ENCODE peak calls at places on chromosomes 4 and X, in ten cellular contexts. B is heart left ventricle; U is SK-N-SH; T is right lobe of liver; Q is upper lobe of right lung; X is CD8-positive, alpha-beta T cell; I is transverse colon; S is A673; C is body of pancreas; F is HCT116. N is an unnamed sample. For H3K27me3, the result is how much of the 10 kb centered on the place peaks cover.

GRCh38 chr4:24476209-24476781 is 108.1 kb downstream of the DHX15 start:
- DNase-seq in C (no peak), U (peak), I (no peak), T (no peak), B (no peak), F (no peak), S (peak), Q (no peak), X (no peak), N (no peak)

GRCh38 chrX:13380230-13380629 is 60.4 kb upstream of the ATXN3L start:
- DNase-seq in I (no peak), U (no peak), S (no peak), B (no peak), C (no peak), X (no peak), T (no peak), F (no peak), Q (no peak), N (no peak)

GRCh38 chr4:152281822-152282221 is 254.1 kb downstream of the FBXW7 start:
- DNase-seq in B (no peak), T (no peak), Q (no peak), F (no peak), I (no peak), S (no peak), X (no peak), U (no peak), C (no peak), N (no peak)

GRCh38 chrX:110089656-110090404 is 86.9 kb downstream of the TMEM164 start:
- DNase-seq in F (no peak), X (no peak), S (no peak), B (no peak), T (no peak), U (no peak), C (peak), Q (no peak), I (no peak), N (no peak)

GRCh38 chr4:39812500-39812899 is 114.6 kb downstream of the UBE2K start:
- DNase-seq in Q (peak), B (no peak), T (no peak), U (no peak), I (no peak), S (no peak), F (no peak), C (no peak), X (no peak), N (no peak)

GRCh38 chr4:187422655-187423054 is 572.9 kb upstream of the ZFP42 start:
- DNase-seq in I (no peak), F (no peak), S (no peak), T (no peak), B (no peak), X (no peak), Q (no peak), U (no peak), C (no peak), N (no peak)

GRCh38 chr4:76898949-76899640 is 1.2 kb upstream of the SOWAHB start:
- DNase-seq in B (no peak), Q (no peak), C (no peak), X (no peak), I (no peak), U (no peak), T (no peak), S (no peak), F (no peak), N (no peak)

GRCh38 chrX:43961699-43962098 is 11.5 kb downstream of the NDP start:
- DNase-seq in F (no peak), T (no peak), Q (no peak), C (no peak), X (no peak), U (no peak), I (no peak), B (no peak), S (peak), N (no peak)

GRCh38 chr4:74311696-74312313 is 3.5 kb downstream of the EPGN start:
- DNase-seq in U (peak), S (peak), Q (no peak), F (peak), C (peak), X (no peak), I (no peak), B (no peak), T (no peak), N (no peak)

GRCh38 chrX:119516157-119516702 is 48.0 kb downstream of the SLC25A5 start:
- DNase-seq in T (no peak), F (peak), I (peak), X (peak), U (peak), S (peak), Q (no peak), B (peak), C (peak), N (no peak)

GRCh38 chr4:2812985-2813384 is 20.1 kb downstream of the SH3BP2 start:
- DNase-seq in B (no peak), U (no peak), X (no peak), T (no peak), I (no peak), F (no peak), S (no peak), Q (no peak), C (no peak), N (no peak)

GRCh38 chr4:118076958-118077766 is 42.9 kb downstream of the NDST3 start:
- DNase-seq in I (peak), F (peak), U (peak), B (no peak), X (no peak), S (peak), Q (no peak), C (no peak), T (peak), N (no peak)
- TF ChIP-seq CTCF in I (no peak), F (peak), U (peak), B (peak), X (no peak), S (peak), Q (peak), C (no peak), T (peak), N (no peak)

DNA sequence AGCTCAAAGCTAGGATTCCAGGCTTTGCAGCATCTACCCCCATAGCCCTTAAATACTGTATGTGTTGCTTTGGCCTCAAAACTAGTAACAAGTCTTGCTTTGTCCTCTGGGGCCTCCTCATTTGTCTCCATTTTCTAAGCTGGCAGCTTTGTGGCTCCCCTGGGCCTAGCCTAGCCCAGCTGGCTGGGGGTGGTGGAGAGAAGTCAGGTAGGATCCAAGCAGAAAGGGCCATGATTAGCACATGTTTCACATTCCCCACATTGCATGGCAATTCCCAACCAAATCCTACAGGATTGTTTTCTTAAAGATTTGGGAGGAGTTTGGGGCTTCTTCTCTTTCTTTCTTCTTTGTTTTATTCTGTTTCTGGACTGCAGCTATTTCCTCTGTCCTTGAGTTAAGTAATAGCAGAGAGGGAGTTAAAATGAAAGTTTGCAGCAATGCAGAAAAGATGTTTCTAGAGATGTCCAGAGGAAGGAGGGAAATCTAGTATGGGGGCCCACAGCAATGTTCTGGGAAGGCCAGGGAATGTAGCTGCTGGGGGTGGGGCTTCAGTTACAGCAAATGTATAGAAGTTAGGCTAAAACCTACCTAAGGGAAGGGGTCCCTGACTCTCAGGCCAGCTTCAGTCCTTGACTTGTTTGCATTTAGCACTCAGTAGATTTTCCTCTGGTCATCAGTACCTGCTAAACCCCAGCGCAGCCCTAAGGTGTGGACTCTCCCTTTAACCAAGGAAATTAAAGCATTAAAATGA is 92.0 kb downstream of the SHROOM4 start:
- DNase-seq in T (no peak), S (peak), F (no peak), X (no peak), C (no peak), U (no peak), Q (no peak), B (no peak), I (no peak), N (no peak)
- H3K27me3 ChIP-seq in T (under half), S (under half), F (under half), X (under half), C (under half), U (under half), Q (under half), B (under half), I (under half), N (under half)

GRCh38 chrX:150365953-150366911 is 3.1 kb downstream of the MAMLD1 start:
- DNase-seq in X (no peak), U (no peak), S (peak), F (no peak), C (peak), T (peak), B (peak), Q (peak), I (peak), N (peak)

GRCh38 chrX:150363561-150364346 is 637 bp downstream of the MAMLD1 start:
- DNase-seq in U (peak), B (peak), I (peak), S (peak), X (no peak), C (peak), F (no peak), Q (peak), T (peak), N (peak)

GRCh38 chrX:150366951-150367545 is 3.9 kb downstream of the MAMLD1 start:
- DNase-seq in I (no peak), Q (no peak), F (no peak), U (no peak), X (no peak), T (no peak), S (peak), C (no peak), B (no peak), N (no peak)

GRCh38 chrX:150364347-150365050 is 1.4 kb downstream of the MAMLD1 start:
- DNase-seq in C (peak), U (peak), Q (peak), X (no peak), F (no peak), B (peak), T (peak), S (peak), I (peak), N (peak)

DNA sequence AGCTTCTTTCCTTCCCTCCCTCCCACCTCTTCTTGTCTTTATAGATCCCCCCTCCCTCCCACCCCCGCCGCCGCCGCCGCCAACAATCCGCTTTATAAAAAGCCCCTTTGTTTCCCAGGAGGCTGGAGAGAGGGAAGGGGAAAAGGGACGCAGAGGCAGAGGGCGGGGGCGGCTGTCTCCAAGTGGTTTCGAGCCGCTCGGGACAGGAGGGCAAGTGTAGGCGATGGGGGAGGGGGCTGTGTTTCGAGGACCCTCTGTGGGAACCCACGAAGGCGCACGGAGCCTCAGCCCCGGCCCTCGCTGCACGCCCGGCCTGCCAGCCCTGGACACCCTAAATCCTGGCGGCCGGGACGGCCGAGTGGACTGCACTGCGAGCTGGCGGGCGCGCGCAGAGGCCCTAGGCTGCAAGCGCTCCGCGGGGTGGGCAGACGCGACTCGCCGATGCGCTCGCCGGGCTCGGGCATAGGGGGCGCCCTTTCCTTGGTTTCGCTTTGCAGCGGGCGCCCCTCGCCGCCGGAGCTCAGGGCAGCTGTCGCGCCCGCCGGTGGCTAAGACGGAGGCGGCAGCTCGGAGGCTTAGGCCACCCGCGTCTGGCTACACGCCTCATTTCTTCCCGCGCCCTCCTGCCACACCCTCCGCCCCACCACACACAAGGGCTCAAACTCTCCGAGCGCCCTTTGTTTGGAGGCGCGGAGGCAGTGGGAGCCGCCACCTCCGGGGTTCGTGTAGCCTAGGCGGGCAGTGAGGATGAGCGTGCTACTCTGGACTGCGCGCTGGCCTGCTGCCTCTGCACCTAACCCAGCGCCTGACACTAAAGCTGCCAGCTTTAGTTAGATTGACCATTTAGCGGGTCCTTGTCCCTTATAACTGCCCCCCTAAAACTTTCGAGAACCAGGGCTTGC is 2.2 kb downstream of the MAMLD1 start:
- DNase-seq in U (peak), I (peak), B (peak), S (peak), X (peak), Q (peak), C (peak), F (peak), T (peak), N (peak)
- TF ChIP-seq CTCF in U (peak), I (peak), B (peak), S (peak), X (peak), Q (peak), C (peak), F (peak), T (peak), N (peak)

DNA sequence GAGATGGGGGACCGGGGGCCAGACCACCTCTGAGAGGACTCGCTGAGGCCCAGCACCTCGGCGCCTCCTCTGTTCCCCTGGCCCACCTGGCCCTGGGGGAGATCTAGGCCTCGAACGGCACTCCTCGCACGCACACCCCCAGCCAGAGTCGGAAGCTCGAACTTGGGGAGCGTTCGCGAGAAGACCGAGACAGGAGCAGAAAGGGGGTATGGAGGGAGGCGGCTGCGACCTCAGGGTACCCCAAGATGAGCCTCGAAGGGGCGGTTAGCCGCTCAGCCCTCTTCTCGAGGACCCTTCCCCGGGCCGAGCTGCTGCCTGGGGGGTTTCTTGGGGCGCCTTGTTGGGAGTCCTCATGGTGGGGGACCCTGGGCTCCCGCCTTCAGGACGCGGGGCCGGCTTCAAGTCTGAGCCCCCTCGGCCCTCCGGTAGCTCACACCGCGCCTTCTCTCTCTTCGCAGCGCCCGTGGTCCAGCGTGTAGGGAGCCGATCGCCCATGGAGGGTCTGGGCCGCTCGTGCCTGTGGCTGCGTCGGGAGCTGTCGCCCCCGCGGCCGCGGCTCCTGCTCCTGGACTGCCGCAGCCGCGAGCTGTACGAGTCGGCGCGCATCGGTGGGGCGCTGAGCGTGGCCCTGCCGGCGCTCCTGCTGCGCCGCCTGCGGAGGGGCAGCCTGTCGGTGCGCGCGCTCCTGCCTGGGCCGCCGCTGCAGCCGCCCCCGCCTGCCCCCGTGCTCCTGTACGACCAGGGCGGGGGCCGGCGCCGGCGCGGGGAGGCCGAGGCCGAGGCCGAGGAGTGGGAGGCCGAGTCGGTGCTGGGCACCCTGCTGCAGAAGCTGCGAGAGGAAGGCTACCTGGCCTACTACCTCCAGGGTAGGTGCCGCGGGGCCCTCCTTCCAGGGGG is 706 bp downstream of the DUSP9 start:
- DNase-seq in U (peak), B (peak), C (no peak), Q (no peak), X (no peak), T (peak), S (no peak), I (no peak), F (no peak), N (peak)
- H3K27me3 ChIP-seq in U (under half), B (under half), C (under half), Q (under half), X (under half), T (under half), S (under half), I (half or more), F (under half), N (half or more)

DNA sequence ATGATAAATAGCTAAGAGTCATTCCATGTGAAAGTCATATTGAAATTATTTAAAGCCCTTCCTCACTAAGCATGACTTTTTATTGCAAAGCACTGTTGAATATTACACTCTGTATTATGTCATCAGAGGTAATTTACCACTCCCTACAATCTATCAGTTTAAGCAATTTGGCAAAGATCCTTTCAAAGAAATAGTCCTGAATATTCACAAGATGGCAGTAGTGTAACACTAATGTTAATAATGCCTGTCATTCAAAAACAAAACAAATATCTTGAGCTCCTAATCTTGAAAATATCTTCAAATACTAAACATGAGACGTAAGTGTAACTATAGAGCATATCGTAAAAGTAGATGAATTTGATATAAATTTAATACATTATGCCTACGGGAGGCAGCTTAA is 208.6 kb upstream of the TECRL start:
- DNase-seq in S (peak), F (no peak), U (no peak), Q (no peak), T (no peak), B (no peak), X (no peak), C (no peak), I (no peak), N (no peak)
- TF ChIP-seq CTCF in S (peak), F (no peak), U (peak), Q (no peak), T (no peak), B (no peak), X (no peak), C (no peak), I (no peak), N (no peak)

DNA sequence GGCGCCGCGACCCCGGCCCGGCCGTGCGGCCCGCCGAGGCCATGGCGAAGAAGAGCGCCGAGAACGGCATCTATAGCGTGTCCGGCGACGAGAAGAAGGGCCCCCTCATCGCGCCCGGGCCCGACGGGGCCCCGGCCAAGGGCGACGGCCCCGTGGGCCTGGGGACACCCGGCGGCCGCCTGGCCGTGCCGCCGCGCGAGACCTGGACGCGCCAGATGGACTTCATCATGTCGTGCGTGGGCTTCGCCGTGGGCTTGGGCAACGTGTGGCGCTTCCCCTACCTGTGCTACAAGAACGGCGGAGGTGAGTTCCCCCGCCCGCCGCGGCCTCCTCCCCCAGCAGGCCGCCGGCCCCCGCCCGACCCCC is 791 bp downstream of the SLC6A8 start:
- DNase-seq in F (no peak), Q (no peak), B (no peak), S (no peak), C (no peak), U (no peak), T (no peak), I (no peak), X (no peak), N (no peak)
- H3K27me3 ChIP-seq in F (under half), Q (under half), B (under half), S (under half), C (under half), U (under half), T (under half), I (under half), X (under half), N (under half)

GRCh38 chr4:4860803-4861591 is 1.5 kb downstream of the MSX1 start:
- DNase-seq in S (no peak), I (no peak), Q (no peak), X (no peak), F (no peak), B (peak), T (no peak), U (peak), C (no peak), N (no peak)
- TF ChIP-seq CTCF in S (no peak), I (no peak), Q (no peak), X (no peak), F (no peak), B (no peak), T (no peak), U (no peak), C (no peak), N (no peak)

DNA sequence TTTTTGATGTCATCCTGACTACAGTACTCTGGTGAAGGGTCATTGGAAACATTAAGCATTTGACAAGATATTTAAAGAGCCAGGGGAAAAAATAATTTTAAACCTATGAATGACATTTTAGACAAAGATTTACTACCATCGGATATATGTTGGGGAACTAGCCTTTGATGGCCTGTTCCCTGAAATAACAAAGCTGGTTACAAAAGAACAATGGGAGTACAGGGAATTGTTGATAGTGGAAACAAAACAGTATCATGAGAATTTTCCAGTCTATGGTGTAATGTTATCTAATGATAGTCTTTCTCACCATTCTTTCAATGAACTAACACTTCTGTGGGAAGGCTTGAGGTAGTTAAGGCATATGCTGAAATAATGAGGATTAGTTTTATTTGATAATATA is 125.9 kb upstream of the KLHL4 start:
- DNase-seq in Q (no peak), X (no peak), U (no peak), F (no peak), S (no peak), C (no peak), T (no peak), B (no peak), I (no peak), N (no peak)
- H3K27me3 ChIP-seq in Q (under half), X (under half), U (under half), F (under half), S (under half), C (under half), T (under half), B (under half), I (under half), N (under half)

GRCh38 chr4:55395529-55396304 is at the start of gene TMEM165:
- DNase-seq in T (peak), Q (peak), I (peak), S (peak), B (peak), U (peak), C (peak), X (peak), F (peak), N (peak)
- TF ChIP-seq CTCF in T (no peak), Q (no peak), I (no peak), S (no peak), B (no peak), U (no peak), C (no peak), X (peak), F (no peak), N (peak)

N was measured in spleen.